ENCODE peak calls at places on chromosome 21, in ten cellular contexts. One of them, this sample, is unnamed.

GRCh38 chr21:36699026-36699545 is at the start of gene SIM2:
- DNase-seq in stomach: peak; percentile 90
- DNase-seq in GM23248: peak; percentile 53
- DNase-seq in CD4-positive, CD25-positive, alpha-beta regulatory T cell: no peak
- DNase-seq in Peyer's patch: no peak
- DNase-seq in pancreas: no peak
- DNase-seq in Panc1: no peak
- DNase-seq in HAP-1: peak; percentile 84
- DNase-seq in cardiac muscle cell: peak; percentile 61
- DNase-seq in foreskin fibroblast: no peak
- DNase-seq in this sample: no peak

GRCh38 chr21:33011462-33011861 is 14.3 kb upstream of the OLIG2 start:
- DNase-seq in stomach: no peak
- DNase-seq in GM23248: peak; percentile 95
- DNase-seq in CD4-positive, CD25-positive, alpha-beta regulatory T cell: no peak
- DNase-seq in Peyer's patch: no peak
- DNase-seq in pancreas: no peak
- DNase-seq in Panc1: no peak
- DNase-seq in HAP-1: no peak
- DNase-seq in cardiac muscle cell: no peak
- DNase-seq in foreskin fibroblast: peak; percentile 83
- DNase-seq in this sample: no peak

GRCh38 chr21:40507978-40508377 is 339.0 kb downstream of the DSCAM start:
- DNase-seq in stomach: no peak
- DNase-seq in GM23248: no peak
- DNase-seq in CD4-positive, CD25-positive, alpha-beta regulatory T cell: no peak
- DNase-seq in Peyer's patch: no peak
- DNase-seq in pancreas: peak; percentile 17
- DNase-seq in Panc1: peak; percentile 36
- DNase-seq in HAP-1: no peak
- DNase-seq in cardiac muscle cell: no peak
- DNase-seq in foreskin fibroblast: peak; percentile 1
- DNase-seq in this sample: no peak

GRCh38 chr21:36846624-36847023 is 119.8 kb downstream of the HLCS start:
- DNase-seq in stomach: no peak
- DNase-seq in GM23248: no peak
- DNase-seq in CD4-positive, CD25-positive, alpha-beta regulatory T cell: no peak
- DNase-seq in Peyer's patch: no peak
- DNase-seq in pancreas: no peak
- DNase-seq in Panc1: no peak
- DNase-seq in HAP-1: no peak
- DNase-seq in cardiac muscle cell: no peak
- DNase-seq in foreskin fibroblast: no peak
- DNase-seq in this sample: no peak

GRCh38 chr21:34545079-34545884 is 33.3 kb upstream of the KCNE1 start:
- DNase-seq in stomach: no peak
- DNase-seq in GM23248: peak; percentile 71
- DNase-seq in CD4-positive, CD25-positive, alpha-beta regulatory T cell: no peak
- DNase-seq in Peyer's patch: no peak
- DNase-seq in pancreas: peak; percentile 56
- DNase-seq in Panc1: no peak
- DNase-seq in HAP-1: no peak
- DNase-seq in cardiac muscle cell: peak; percentile 49
- DNase-seq in foreskin fibroblast: peak; percentile 88
- DNase-seq in this sample: no peak

GRCh38 chr21:29499734-29500343 is 201.1 kb downstream of the BACH1 start:
- DNase-seq in stomach: no peak
- DNase-seq in GM23248: peak; percentile 55
- DNase-seq in CD4-positive, CD25-positive, alpha-beta regulatory T cell: peak; percentile 4
- DNase-seq in Peyer's patch: no peak
- DNase-seq in pancreas: no peak
- DNase-seq in Panc1: no peak
- DNase-seq in HAP-1: peak; percentile 63
- DNase-seq in cardiac muscle cell: no peak
- DNase-seq in foreskin fibroblast: peak; percentile 46
- DNase-seq in this sample: no peak

GRCh38 chr21:25670726-25671125 is 31.7 kb downstream of the JAM2 start:
- DNase-seq in stomach: no peak
- DNase-seq in GM23248: peak; percentile 69
- DNase-seq in CD4-positive, CD25-positive, alpha-beta regulatory T cell: no peak
- DNase-seq in Peyer's patch: no peak
- DNase-seq in pancreas: no peak
- DNase-seq in Panc1: no peak
- DNase-seq in HAP-1: no peak
- DNase-seq in cardiac muscle cell: no peak
- DNase-seq in foreskin fibroblast: peak; percentile 81
- DNase-seq in this sample: no peak

GRCh38 chr21:34844033-34844923 is 175.5 kb downstream of the CLIC6 start:
- DNase-seq in stomach: peak; percentile 60
- DNase-seq in GM23248: peak; percentile 58
- DNase-seq in CD4-positive, CD25-positive, alpha-beta regulatory T cell: no peak
- DNase-seq in Peyer's patch: peak; percentile 66
- DNase-seq in pancreas: no peak
- DNase-seq in Panc1: no peak
- DNase-seq in HAP-1: no peak
- DNase-seq in cardiac muscle cell: no peak
- DNase-seq in foreskin fibroblast: peak; percentile 66
- DNase-seq in this sample: no peak

GRCh38 chr21:34583926-34584563 is 30.9 kb downstream of the RCAN1 start:
- DNase-seq in stomach: no peak
- DNase-seq in GM23248: peak; percentile 42
- DNase-seq in CD4-positive, CD25-positive, alpha-beta regulatory T cell: no peak
- DNase-seq in Peyer's patch: no peak
- DNase-seq in pancreas: no peak
- DNase-seq in Panc1: no peak
- DNase-seq in HAP-1: no peak
- DNase-seq in cardiac muscle cell: no peak
- DNase-seq in foreskin fibroblast: peak; percentile 35
- DNase-seq in this sample: no peak

GRCh38 chr21:43726686-43727570 is 8.0 kb downstream of the PDXK start:
- DNase-seq in stomach: no peak
- DNase-seq in GM23248: no peak
- DNase-seq in CD4-positive, CD25-positive, alpha-beta regulatory T cell: peak; percentile 28
- DNase-seq in Peyer's patch: no peak
- DNase-seq in pancreas: no peak
- DNase-seq in Panc1: no peak
- DNase-seq in HAP-1: no peak
- DNase-seq in cardiac muscle cell: no peak
- DNase-seq in foreskin fibroblast: no peak
- DNase-seq in this sample: no peak

GRCh38 chr21:24290151-24290833 is 1317.0 kb downstream of the MRPL39 start:
- DNase-seq in stomach: no peak
- DNase-seq in GM23248: no peak
- DNase-seq in CD4-positive, CD25-positive, alpha-beta regulatory T cell: peak; percentile 3
- DNase-seq in Peyer's patch: no peak
- DNase-seq in pancreas: no peak
- DNase-seq in Panc1: no peak
- DNase-seq in HAP-1: no peak
- DNase-seq in cardiac muscle cell: no peak
- DNase-seq in foreskin fibroblast: no peak
- DNase-seq in this sample: no peak

GRCh38 chr21:28936721-28937120 is 56.0 kb downstream of the LTN1 start:
- DNase-seq in stomach: no peak
- DNase-seq in GM23248: no peak
- DNase-seq in CD4-positive, CD25-positive, alpha-beta regulatory T cell: no peak
- DNase-seq in Peyer's patch: no peak
- DNase-seq in pancreas: no peak
- DNase-seq in Panc1: no peak
- DNase-seq in HAP-1: no peak
- DNase-seq in cardiac muscle cell: no peak
- DNase-seq in foreskin fibroblast: no peak
- DNase-seq in this sample: no peak

GRCh38 chr21:32256873-32257620 is 21.8 kb downstream of the MIS18A start:
- DNase-seq in stomach: peak; percentile 61
- DNase-seq in GM23248: peak; percentile 95
- DNase-seq in CD4-positive, CD25-positive, alpha-beta regulatory T cell: no peak
- DNase-seq in Peyer's patch: peak; percentile 67
- DNase-seq in pancreas: peak; percentile 83
- DNase-seq in Panc1: no peak
- DNase-seq in HAP-1: peak; percentile 21
- DNase-seq in cardiac muscle cell: peak; percentile 21
- DNase-seq in foreskin fibroblast: peak; percentile 92
- DNase-seq in this sample: no peak

GRCh38 chr21:33268736-33269441 is 2.7 kb downstream of the IL10RB start:
- DNase-seq in stomach: peak; percentile 99
- DNase-seq in GM23248: no peak
- DNase-seq in CD4-positive, CD25-positive, alpha-beta regulatory T cell: peak; percentile 42
- DNase-seq in Peyer's patch: peak; percentile 97
- DNase-seq in pancreas: peak; percentile 97
- DNase-seq in Panc1: no peak
- DNase-seq in HAP-1: no peak
- DNase-seq in cardiac muscle cell: no peak
- DNase-seq in foreskin fibroblast: no peak
- DNase-seq in this sample: no peak

GRCh38 chr21:21973806-21974205 is 975.6 kb downstream of the NCAM2 start:
- DNase-seq in stomach: no peak
- DNase-seq in GM23248: no peak
- DNase-seq in CD4-positive, CD25-positive, alpha-beta regulatory T cell: no peak
- DNase-seq in Peyer's patch: no peak
- DNase-seq in pancreas: no peak
- DNase-seq in Panc1: no peak
- DNase-seq in HAP-1: peak; percentile 19
- DNase-seq in cardiac muscle cell: peak; percentile 3
- DNase-seq in foreskin fibroblast: no peak
- DNase-seq in this sample: no peak

GRCh38 chr21:44425895-44426662 is 29.2 kb upstream of the LRRC3 start:
- DNase-seq in stomach: no peak
- DNase-seq in GM23248: no peak
- DNase-seq in CD4-positive, CD25-positive, alpha-beta regulatory T cell: no peak
- DNase-seq in Peyer's patch: peak; percentile 31
- DNase-seq in pancreas: no peak
- DNase-seq in Panc1: no peak
- DNase-seq in HAP-1: peak; percentile 4
- DNase-seq in cardiac muscle cell: no peak
- DNase-seq in foreskin fibroblast: no peak
- DNase-seq in this sample: no peak

GRCh38 chr21:45947716-45948255 is 33.8 kb upstream of the COL6A1 start:
- DNase-seq in stomach: no peak
- DNase-seq in GM23248: no peak
- DNase-seq in CD4-positive, CD25-positive, alpha-beta regulatory T cell: no peak
- DNase-seq in Peyer's patch: no peak
- DNase-seq in pancreas: no peak
- DNase-seq in Panc1: no peak
- DNase-seq in HAP-1: no peak
- DNase-seq in cardiac muscle cell: no peak
- DNase-seq in foreskin fibroblast: no peak
- DNase-seq in this sample: no peak
- H3K4me3 ChIP-seq in stomach: no peak overlapping the region
- H3K4me3 ChIP-seq in GM23248: no peak overlapping the region
- H3K4me3 ChIP-seq in CD4-positive, CD25-positive, alpha-beta regulatory T cell: no peak overlapping the region
- H3K4me3 ChIP-seq in Peyer's patch: no peak overlapping the region
- H3K4me3 ChIP-seq in pancreas: no peak overlapping the region
- H3K4me3 ChIP-seq in Panc1: no peak overlapping the region
- H3K4me3 ChIP-seq in HAP-1: no peak overlapping the region
- H3K4me3 ChIP-seq in cardiac muscle cell: no peak overlapping the region
- H3K4me3 ChIP-seq in foreskin fibroblast: no peak overlapping the region
- H3K4me3 ChIP-seq in this sample: no peak overlapping the region

DNA sequence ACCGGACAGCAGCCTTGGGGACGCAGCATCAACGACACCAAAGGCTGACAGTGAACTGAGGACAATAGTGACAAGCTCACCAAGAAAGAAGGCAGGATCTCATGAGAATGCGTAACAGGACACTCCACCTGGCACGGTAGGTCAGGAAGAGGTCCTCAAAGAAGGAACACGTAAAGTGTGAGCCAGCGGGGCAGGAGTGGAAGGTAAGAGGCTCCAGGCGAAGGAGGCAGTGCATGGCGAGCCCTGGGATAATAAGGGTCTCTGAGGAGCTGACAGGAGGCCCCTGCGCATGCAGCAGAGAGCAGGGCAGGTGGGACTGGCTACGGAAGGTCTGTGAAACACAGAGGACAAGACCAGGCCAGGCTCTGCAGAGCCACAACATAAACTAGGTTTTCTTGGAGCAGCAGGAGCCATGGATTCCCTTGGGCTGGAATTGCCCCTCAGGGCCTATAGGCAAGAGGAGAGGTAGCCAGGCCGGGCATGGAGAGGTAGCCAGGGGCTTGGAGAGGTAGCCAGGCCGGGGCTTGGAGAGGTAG is 8.2 kb downstream of the LSS start:
- DNase-seq in stomach: no peak
- DNase-seq in GM23248: no peak
- DNase-seq in CD4-positive, CD25-positive, alpha-beta regulatory T cell: no peak
- DNase-seq in Peyer's patch: no peak
- DNase-seq in pancreas: no peak
- DNase-seq in Panc1: no peak
- DNase-seq in HAP-1: peak; percentile 5
- DNase-seq in cardiac muscle cell: no peak
- DNase-seq in foreskin fibroblast: no peak
- DNase-seq in this sample: no peak
- H3K4me3 ChIP-seq in stomach: no peak overlapping the region
- H3K4me3 ChIP-seq in GM23248: no peak overlapping the region
- H3K4me3 ChIP-seq in CD4-positive, CD25-positive, alpha-beta regulatory T cell: no peak overlapping the region
- H3K4me3 ChIP-seq in Peyer's patch: no peak overlapping the region
- H3K4me3 ChIP-seq in pancreas: no peak overlapping the region
- H3K4me3 ChIP-seq in Panc1: no peak overlapping the region
- H3K4me3 ChIP-seq in HAP-1: no peak overlapping the region
- H3K4me3 ChIP-seq in cardiac muscle cell: no peak overlapping the region
- H3K4me3 ChIP-seq in foreskin fibroblast: no peak overlapping the region
- H3K4me3 ChIP-seq in this sample: no peak overlapping the region

DNA sequence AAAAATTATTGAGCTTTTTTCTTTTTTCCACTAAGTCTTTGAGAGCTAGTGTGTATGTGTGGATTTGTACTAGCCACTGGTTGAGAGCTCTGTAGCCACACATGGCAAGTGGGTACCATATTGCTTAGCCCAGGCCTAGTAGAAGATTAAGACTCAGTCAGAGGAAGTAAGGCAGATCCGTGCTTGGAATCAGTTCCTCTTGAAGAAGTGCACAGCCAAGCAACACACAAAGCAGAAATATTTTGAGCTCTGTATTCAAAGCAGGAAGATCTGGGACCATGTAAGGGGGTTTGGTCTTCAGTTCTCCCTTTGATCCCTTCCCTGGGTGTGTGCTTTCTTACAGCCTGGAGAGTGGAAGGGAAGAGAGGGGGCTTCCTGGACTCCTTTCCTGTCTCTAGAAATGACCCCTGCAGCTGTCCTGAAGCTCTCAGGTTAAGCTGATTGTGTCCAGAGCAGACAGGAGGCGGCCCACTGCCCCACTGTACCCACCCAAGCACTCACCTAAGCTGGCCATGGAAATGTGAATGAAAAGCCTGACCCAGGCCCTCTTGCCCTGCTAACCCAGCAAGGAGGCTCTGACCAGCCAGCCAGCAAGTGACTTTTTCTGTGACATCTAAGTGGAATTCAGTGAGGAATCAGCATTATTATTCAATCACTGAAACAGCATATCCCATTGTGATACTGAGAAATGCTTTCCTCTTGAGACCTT is 3.6 kb downstream of the ETS2 start:
- DNase-seq in stomach: no peak
- DNase-seq in GM23248: no peak
- DNase-seq in CD4-positive, CD25-positive, alpha-beta regulatory T cell: no peak
- DNase-seq in Peyer's patch: no peak
- DNase-seq in pancreas: no peak
- DNase-seq in Panc1: no peak
- DNase-seq in HAP-1: no peak
- DNase-seq in cardiac muscle cell: no peak
- DNase-seq in foreskin fibroblast: no peak
- DNase-seq in this sample: no peak
- H3K4me3 ChIP-seq in stomach: peak overlapping the region; percentile 87
- H3K4me3 ChIP-seq in GM23248: no peak overlapping the region
- H3K4me3 ChIP-seq in CD4-positive, CD25-positive, alpha-beta regulatory T cell: no peak overlapping the region
- H3K4me3 ChIP-seq in Peyer's patch: peak overlapping the region; percentile 87
- H3K4me3 ChIP-seq in pancreas: no peak overlapping the region
- H3K4me3 ChIP-seq in Panc1: peak overlapping the region; percentile 84
- H3K4me3 ChIP-seq in HAP-1: no peak overlapping the region
- H3K4me3 ChIP-seq in cardiac muscle cell: no peak overlapping the region
- H3K4me3 ChIP-seq in foreskin fibroblast: no peak overlapping the region
- H3K4me3 ChIP-seq in this sample: peak overlapping the region; percentile 26

GRCh38 chr21:37868446-37868845 is 47.8 kb downstream of the KCNJ6 start:
- DNase-seq in stomach: no peak
- DNase-seq in GM23248: no peak
- DNase-seq in CD4-positive, CD25-positive, alpha-beta regulatory T cell: no peak
- DNase-seq in Peyer's patch: no peak
- DNase-seq in pancreas: no peak
- DNase-seq in Panc1: no peak
- DNase-seq in HAP-1: no peak
- DNase-seq in cardiac muscle cell: no peak
- DNase-seq in foreskin fibroblast: no peak
- DNase-seq in this sample: no peak
- H3K4me3 ChIP-seq in stomach: no peak overlapping the region
- H3K4me3 ChIP-seq in GM23248: no peak overlapping the region
- H3K4me3 ChIP-seq in CD4-positive, CD25-positive, alpha-beta regulatory T cell: no peak overlapping the region
- H3K4me3 ChIP-seq in Peyer's patch: no peak overlapping the region
- H3K4me3 ChIP-seq in pancreas: no peak overlapping the region
- H3K4me3 ChIP-seq in Panc1: no peak overlapping the region
- H3K4me3 ChIP-seq in HAP-1: no peak overlapping the region
- H3K4me3 ChIP-seq in cardiac muscle cell: no peak overlapping the region
- H3K4me3 ChIP-seq in foreskin fibroblast: no peak overlapping the region
- H3K4me3 ChIP-seq in this sample: no peak overlapping the region

This sample was measured in vagina.